ENCODE peak calls at places on chromosomes 3 and 15, in eight cellular contexts. One of them, this sample, is unnamed.

GRCh38 chr15:28890711-28891495 is 5.1 kb downstream of the APBA2 start:
- DNase-seq in IMR-90: no peak
- DNase-seq in spleen: no peak
- DNase-seq in uterus: no peak
- DNase-seq in stomach: no peak
- DNase-seq in right lobe of liver: no peak
- DNase-seq in esophagus squamous epithelium: no peak
- DNase-seq in tibial nerve: no peak
- DNase-seq in this sample: no peak

GRCh38 chr3:129038121-129038855 is 22.3 kb upstream of the GP9 start:
- DNase-seq in stomach: no peak
- DNase-seq in esophagus squamous epithelium: no peak
- DNase-seq in tibial nerve: no peak
- DNase-seq in spleen: no peak
- DNase-seq in right lobe of liver: no peak
- DNase-seq in IMR-90: no peak
- DNase-seq in uterus: no peak
- DNase-seq in this sample: no peak

GRCh38 chr3:42666577-42666998 is 13.1 kb downstream of the ZBTB47 start:
- DNase-seq in tibial nerve: no peak
- DNase-seq in esophagus squamous epithelium: no peak
- DNase-seq in right lobe of liver: no peak
- DNase-seq in IMR-90: no peak
- DNase-seq in spleen: peak; percentile 56
- DNase-seq in stomach: no peak
- DNase-seq in uterus: no peak
- DNase-seq in this sample: no peak

GRCh38 chr15:89430530-89431341 is 65.6 kb downstream of the RHCG start:
- DNase-seq in uterus: peak; percentile 75
- DNase-seq in spleen: peak; percentile 95
- DNase-seq in right lobe of liver: peak; percentile 88
- DNase-seq in IMR-90: peak; percentile 43
- DNase-seq in stomach: peak; percentile 91
- DNase-seq in esophagus squamous epithelium: no peak
- DNase-seq in tibial nerve: peak; percentile 94
- DNase-seq in this sample: peak; percentile 81

GRCh38 chr3:101870138-101870537 is 20.8 kb downstream of the NFKBIZ start:
- DNase-seq in IMR-90: no peak
- DNase-seq in spleen: no peak
- DNase-seq in right lobe of liver: no peak
- DNase-seq in uterus: no peak
- DNase-seq in esophagus squamous epithelium: no peak
- DNase-seq in tibial nerve: no peak
- DNase-seq in stomach: no peak
- DNase-seq in this sample: no peak

GRCh38 chr3:169897284-169897683 is 14.1 kb upstream of the SAMD7 start:
- DNase-seq in stomach: no peak
- DNase-seq in IMR-90: no peak
- DNase-seq in uterus: no peak
- DNase-seq in right lobe of liver: no peak
- DNase-seq in tibial nerve: no peak
- DNase-seq in spleen: no peak
- DNase-seq in esophagus squamous epithelium: no peak
- DNase-seq in this sample: no peak

GRCh38 chr3:25781758-25782594 is 1.3 kb downstream of the NGLY1 start:
- DNase-seq in uterus: no peak
- DNase-seq in stomach: no peak
- DNase-seq in esophagus squamous epithelium: no peak
- DNase-seq in spleen: no peak
- DNase-seq in right lobe of liver: no peak
- DNase-seq in tibial nerve: no peak
- DNase-seq in IMR-90: no peak
- DNase-seq in this sample: no peak

GRCh38 chr15:31489801-31490646 is 163.4 kb downstream of the KLF13 start:
- DNase-seq in esophagus squamous epithelium: no peak
- DNase-seq in right lobe of liver: no peak
- DNase-seq in stomach: peak; percentile 60
- DNase-seq in spleen: peak; percentile 81
- DNase-seq in tibial nerve: no peak
- DNase-seq in uterus: no peak
- DNase-seq in IMR-90: peak; percentile 62
- DNase-seq in this sample: peak; percentile 87

GRCh38 chr3:55633333-55633732 is 146.2 kb upstream of the WNT5A start:
- DNase-seq in stomach: no peak
- DNase-seq in IMR-90: no peak
- DNase-seq in tibial nerve: no peak
- DNase-seq in esophagus squamous epithelium: no peak
- DNase-seq in uterus: no peak
- DNase-seq in spleen: no peak
- DNase-seq in right lobe of liver: no peak
- DNase-seq in this sample: no peak

GRCh38 chr15:25061808-25062550 is 107.2 kb downstream of the SNRPN start:
- DNase-seq in uterus: peak; percentile 2
- DNase-seq in tibial nerve: no peak
- DNase-seq in spleen: peak; percentile 46
- DNase-seq in esophagus squamous epithelium: no peak
- DNase-seq in IMR-90: no peak
- DNase-seq in stomach: no peak
- DNase-seq in right lobe of liver: peak; percentile 23
- DNase-seq in this sample: peak; percentile 59

DNA sequence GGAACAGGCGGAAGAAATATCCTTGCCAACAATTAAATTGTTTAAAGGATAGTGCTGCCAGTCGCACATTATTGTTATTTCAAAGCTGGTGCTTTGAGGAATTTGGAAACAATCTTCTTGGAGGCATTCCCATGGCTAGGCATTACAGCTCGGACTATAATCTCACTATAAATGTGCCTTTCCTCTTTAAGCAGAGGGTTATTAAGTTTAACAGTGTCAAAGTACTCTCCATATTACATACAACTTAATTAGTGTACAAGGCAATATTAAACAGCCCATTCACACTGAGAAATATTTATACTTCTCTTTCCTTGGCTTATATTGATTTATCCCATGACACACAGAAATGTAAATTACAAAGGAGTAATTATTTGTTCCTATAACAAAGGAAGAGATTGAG is 54.0 kb upstream of the FAM3D start:
- DNase-seq in spleen: no peak
- DNase-seq in right lobe of liver: no peak
- DNase-seq in stomach: no peak
- DNase-seq in uterus: no peak
- DNase-seq in IMR-90: no peak
- DNase-seq in tibial nerve: no peak
- DNase-seq in esophagus squamous epithelium: no peak
- DNase-seq in this sample: no peak
- TF ChIP-seq CTCF in spleen: no peak
- TF ChIP-seq CTCF in right lobe of liver: no peak
- TF ChIP-seq CTCF in stomach: no peak
- TF ChIP-seq CTCF in uterus: no peak
- TF ChIP-seq CTCF in IMR-90: no peak
- TF ChIP-seq CTCF in tibial nerve: no peak
- TF ChIP-seq CTCF in esophagus squamous epithelium: no peak
- TF ChIP-seq CTCF in this sample: no peak

DNA sequence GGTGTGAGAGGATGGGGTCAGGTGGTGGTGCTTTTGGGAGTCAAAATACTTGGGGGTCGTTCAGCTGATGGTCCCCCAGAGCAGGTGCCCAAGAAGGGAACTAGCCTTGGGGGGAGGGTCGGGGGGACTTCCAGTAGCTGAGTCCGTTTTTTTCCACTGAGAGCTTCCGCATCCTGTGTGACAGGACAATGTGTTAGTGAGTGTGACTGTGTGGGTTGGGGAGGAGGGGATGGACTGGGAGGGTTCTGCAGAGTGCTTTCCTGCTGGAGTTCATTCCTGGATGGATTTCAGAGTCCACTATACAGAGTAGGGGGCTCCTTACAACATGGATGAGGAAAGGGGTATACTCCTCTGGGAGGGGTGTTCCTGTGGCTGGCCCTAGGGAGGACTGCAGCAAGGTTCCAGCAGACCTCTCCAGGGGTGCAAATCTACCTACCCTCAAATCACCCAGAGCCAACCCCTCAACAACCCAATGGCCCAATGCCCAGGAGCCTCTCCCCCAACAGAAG is 601 bp upstream of the HYAL2 start:
- DNase-seq in uterus: peak; percentile 61
- DNase-seq in IMR-90: no peak
- DNase-seq in tibial nerve: no peak
- DNase-seq in right lobe of liver: no peak
- DNase-seq in esophagus squamous epithelium: no peak
- DNase-seq in stomach: no peak
- DNase-seq in spleen: peak; percentile 79
- DNase-seq in this sample: no peak
- H3K4me3 ChIP-seq in uterus: no peak overlapping the region
- H3K4me3 ChIP-seq in IMR-90: no peak overlapping the region
- H3K4me3 ChIP-seq in tibial nerve: no peak overlapping the region
- H3K4me3 ChIP-seq in right lobe of liver: no peak overlapping the region
- H3K4me3 ChIP-seq in esophagus squamous epithelium: no peak overlapping the region
- H3K4me3 ChIP-seq in stomach: no peak overlapping the region
- H3K4me3 ChIP-seq in spleen: peak overlapping the region; percentile 92
- H3K4me3 ChIP-seq in this sample: no peak overlapping the region

DNA sequence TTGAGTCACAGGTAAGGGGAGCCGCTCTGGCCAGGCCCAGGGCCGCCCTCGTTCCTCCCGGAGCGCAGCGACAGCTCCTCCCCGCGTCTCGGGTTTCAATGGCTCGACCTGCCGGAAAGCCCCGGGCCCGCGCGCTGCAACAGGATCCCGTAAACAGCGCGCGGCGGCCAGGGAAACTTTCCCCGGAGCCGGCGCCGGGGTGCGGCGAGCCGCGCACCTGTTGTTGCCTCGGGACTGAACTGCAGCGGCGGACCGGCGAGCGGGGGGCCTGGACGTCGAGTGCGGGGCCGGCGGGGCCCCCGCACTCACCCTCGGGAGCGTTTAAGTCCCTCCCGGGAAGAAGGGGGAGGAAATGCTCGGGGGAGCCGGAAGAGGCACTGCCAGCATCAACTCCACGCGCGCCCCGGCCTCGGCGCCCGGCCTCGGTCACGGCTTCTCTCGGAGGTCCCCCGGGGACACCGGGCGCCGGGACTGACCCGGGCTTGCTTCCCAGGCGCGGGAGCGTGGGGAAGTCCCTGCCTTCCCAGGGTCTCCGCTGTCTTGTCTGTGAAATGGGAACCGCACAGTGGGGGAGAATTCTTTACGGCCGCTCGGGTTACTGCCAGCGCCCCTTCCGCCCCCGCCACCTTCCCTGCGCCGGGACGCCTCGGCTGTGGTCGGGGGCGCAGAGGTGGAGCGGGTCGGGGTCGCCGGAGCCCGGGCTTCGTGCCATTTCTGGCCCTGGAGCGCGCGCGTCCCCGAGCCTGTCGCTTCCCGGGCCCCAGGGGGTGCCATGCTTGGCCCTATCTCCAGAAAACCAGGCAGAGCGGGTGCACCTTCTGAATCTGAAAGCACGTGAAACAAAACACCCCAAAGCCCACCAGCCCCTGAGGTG is 7.4 kb upstream of the PGPEP1L start:
- DNase-seq in right lobe of liver: no peak
- DNase-seq in tibial nerve: no peak
- DNase-seq in IMR-90: peak; percentile 72
- DNase-seq in stomach: peak; percentile 80
- DNase-seq in spleen: peak; percentile 84
- DNase-seq in uterus: peak; percentile 64
- DNase-seq in esophagus squamous epithelium: no peak
- DNase-seq in this sample: peak; percentile 90
- TF ChIP-seq POLR2A in right lobe of liver: no peak
- TF ChIP-seq POLR2A in tibial nerve: no peak
- TF ChIP-seq POLR2A in IMR-90: no peak
- TF ChIP-seq POLR2A in stomach: no peak
- TF ChIP-seq POLR2A in spleen: no peak
- TF ChIP-seq POLR2A in uterus: no peak
- TF ChIP-seq POLR2A in esophagus squamous epithelium: no peak
- TF ChIP-seq POLR2A in this sample: no peak

GRCh38 chr3:108914774-108915641 is 38.7 kb downstream of the GUCA1C start:
- DNase-seq in right lobe of liver: peak; percentile 59
- DNase-seq in stomach: peak; percentile 65
- DNase-seq in IMR-90: peak; percentile 63
- DNase-seq in uterus: no peak
- DNase-seq in tibial nerve: peak; percentile 30
- DNase-seq in esophagus squamous epithelium: no peak
- DNase-seq in spleen: peak; percentile 79
- DNase-seq in this sample: peak; percentile 15
- TF ChIP-seq CTCF in right lobe of liver: peak; percentile 76
- TF ChIP-seq CTCF in stomach: peak; percentile 74
- TF ChIP-seq CTCF in IMR-90: peak; percentile 80
- TF ChIP-seq CTCF in uterus: peak; percentile 61
- TF ChIP-seq CTCF in tibial nerve: peak; percentile 72
- TF ChIP-seq CTCF in esophagus squamous epithelium: peak; percentile 48
- TF ChIP-seq CTCF in spleen: peak; percentile 86
- TF ChIP-seq CTCF in this sample: no peak

GRCh38 chr3:196492080-196492479 is 11.5 kb downstream of the RNF168 start:
- DNase-seq in stomach: no peak
- DNase-seq in spleen: no peak
- DNase-seq in uterus: no peak
- DNase-seq in IMR-90: no peak
- DNase-seq in esophagus squamous epithelium: no peak
- DNase-seq in tibial nerve: no peak
- DNase-seq in right lobe of liver: no peak
- DNase-seq in this sample: no peak

GRCh38 chr3:196493292-196493691 is 10.3 kb downstream of the RNF168 start:
- DNase-seq in esophagus squamous epithelium: no peak
- DNase-seq in stomach: no peak
- DNase-seq in uterus: no peak
- DNase-seq in tibial nerve: no peak
- DNase-seq in right lobe of liver: no peak
- DNase-seq in spleen: no peak
- DNase-seq in IMR-90: no peak
- DNase-seq in this sample: no peak

GRCh38 chr3:196486263-196486662 is 17.3 kb downstream of the RNF168 start:
- DNase-seq in esophagus squamous epithelium: no peak
- DNase-seq in uterus: no peak
- DNase-seq in IMR-90: no peak
- DNase-seq in spleen: no peak
- DNase-seq in tibial nerve: no peak
- DNase-seq in right lobe of liver: no peak
- DNase-seq in stomach: no peak
- DNase-seq in this sample: no peak

DNA sequence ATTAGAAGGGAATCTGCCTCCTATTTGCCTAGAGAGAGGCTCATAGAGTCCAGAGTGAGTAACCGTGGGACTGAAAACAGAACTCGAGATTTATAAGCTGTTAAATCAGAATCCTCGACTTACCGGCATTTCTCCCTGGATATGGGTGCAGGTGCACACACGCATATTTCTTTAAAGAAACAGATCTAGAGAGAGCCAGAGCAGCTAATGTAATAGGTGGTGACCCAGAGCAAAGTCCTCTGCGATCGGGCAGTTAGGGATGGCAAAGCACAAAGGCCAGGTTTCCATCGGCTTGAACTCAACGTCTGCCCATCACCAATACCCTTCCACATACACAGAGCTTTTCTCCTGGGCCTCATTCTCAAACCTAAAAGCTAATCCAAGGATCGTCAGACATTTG is 13.8 kb downstream of the RNF168 start:
- DNase-seq in spleen: no peak
- DNase-seq in tibial nerve: no peak
- DNase-seq in IMR-90: no peak
- DNase-seq in uterus: no peak
- DNase-seq in esophagus squamous epithelium: no peak
- DNase-seq in stomach: no peak
- DNase-seq in right lobe of liver: peak; percentile 80
- DNase-seq in this sample: peak; percentile 20
- H3K4me3 ChIP-seq in spleen: no peak overlapping the region
- H3K4me3 ChIP-seq in tibial nerve: no peak overlapping the region
- H3K4me3 ChIP-seq in IMR-90: no peak overlapping the region
- H3K4me3 ChIP-seq in uterus: no peak overlapping the region
- H3K4me3 ChIP-seq in esophagus squamous epithelium: no peak overlapping the region
- H3K4me3 ChIP-seq in stomach: no peak overlapping the region
- H3K4me3 ChIP-seq in right lobe of liver: no peak overlapping the region
- H3K4me3 ChIP-seq in this sample: no peak overlapping the region

This sample was measured in lower leg skin.